ENCODE peak calls at places on chromosomes 13 and 19, in nine cellular contexts. J is endodermal cell, V is A673, R is sigmoid colon, N is A549, X is mucosa of descending colon, P is uterus, O is pancreas, B is upper lobe of left lung. G is an unnamed sample.

GRCh38 chr13:21048901-21049655 is 12.3 kb downstream of the LATS2 start:
- DNase-seq in V (no peak), X (no peak), P (no peak), O (no peak), R (no peak), J (no peak), B (no peak), N (no peak), G (no peak)

GRCh38 chr13:23433171-23434153 is at the start of gene SACS:
- DNase-seq in P (no peak), R (peak; percentile 67), J (peak; percentile 94), V (peak; percentile 56), B (peak; percentile 72), N (peak; percentile 26), O (peak; percentile 23), X (no peak), G (no peak)

GRCh38 chr13:65460136-65460535 is 1770.0 kb downstream of the PCDH9 start:
- DNase-seq in B (no peak), O (no peak), P (no peak), X (no peak), V (no peak), N (no peak), R (no peak), J (no peak), G (no peak)

GRCh38 chr13:97133955-97134354 is 88.2 kb upstream of the MBNL2 start:
- DNase-seq in J (no peak), N (peak; percentile 42), R (no peak), X (no peak), P (no peak), B (no peak), V (no peak), O (no peak), G (no peak)

GRCh38 chr13:97329331-97329730 is 104.6 kb upstream of the RAP2A start:
- DNase-seq in R (no peak), J (no peak), X (no peak), N (no peak), P (no peak), V (no peak), B (no peak), O (no peak), G (no peak)

GRCh38 chr13:98775844-98776598 is 23.5 kb upstream of the SLC15A1 start:
- DNase-seq in R (no peak), B (peak; percentile 60), O (no peak), X (peak; percentile 81), V (no peak), P (no peak), N (peak; percentile 97), J (no peak), G (peak; percentile 84)

GRCh38 chr19:37007587-37008220 is 70.5 kb upstream of the ZNF420 start:
- DNase-seq in P (no peak), B (peak; percentile 93), V (peak; percentile 28), J (no peak), X (peak; percentile 60), O (peak; percentile 49), R (peak; percentile 70), N (peak; percentile 61), G (no peak)

GRCh38 chr19:46975918-46976782 is 43.5 kb upstream of the NPAS1 start:
- DNase-seq in B (peak; percentile 86), N (peak; percentile 58), J (peak; percentile 86), O (peak; percentile 88), R (peak; percentile 98), P (peak; percentile 90), V (peak; percentile 73), X (peak; percentile 74), G (no peak)

GRCh38 chr13:44051923-44052322 is 172.2 kb downstream of the LACC1 start:
- DNase-seq in P (no peak), B (no peak), O (no peak), X (no peak), N (peak; percentile 59), V (no peak), J (no peak), R (no peak), G (no peak)

GRCh38 chr13:110319774-110320509 is 12.9 kb downstream of the COL4A2 start:
- DNase-seq in X (no peak), N (peak; percentile 75), V (peak; percentile 85), J (peak; percentile 55), O (peak; percentile 80), B (peak; percentile 77), R (no peak), P (no peak), G (no peak)

GRCh38 chr19:2584002-2584401 is 108.1 kb downstream of the GADD45B start:
- DNase-seq in J (no peak), P (no peak), R (peak; percentile 53), V (no peak), O (no peak), N (no peak), B (no peak), X (peak; percentile 5), G (no peak)

DNA sequence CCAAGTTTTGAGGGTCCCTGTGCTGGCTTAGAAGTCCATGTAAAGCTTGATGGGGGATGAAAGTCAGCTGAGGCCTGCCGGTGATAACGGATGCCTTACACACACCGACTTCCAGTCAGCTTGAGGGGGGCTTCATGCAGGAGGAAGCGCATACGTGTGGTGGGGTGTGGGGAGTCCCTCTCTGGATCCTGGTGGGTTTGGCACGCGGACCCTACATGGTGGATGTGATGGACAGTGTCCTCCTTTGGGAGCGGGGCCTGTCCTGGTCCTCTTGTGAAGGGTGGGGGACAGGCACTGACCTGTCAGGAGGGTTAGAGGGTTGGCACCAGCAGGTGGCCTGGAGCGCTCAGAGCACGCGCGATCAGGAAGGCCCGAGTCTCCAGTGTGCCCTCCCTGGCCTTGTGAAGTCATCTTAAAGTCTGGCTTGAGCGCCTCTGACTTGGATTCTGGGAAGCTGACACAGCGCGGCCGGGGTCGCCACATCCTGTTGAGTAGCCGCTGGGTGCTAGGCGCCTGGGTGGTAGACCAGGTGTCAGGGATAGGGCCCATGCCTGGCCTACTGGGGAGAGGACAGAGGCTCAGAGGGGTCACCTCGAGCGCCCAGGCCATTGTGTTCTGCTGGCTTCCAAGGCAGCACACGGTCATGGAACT is 2.9 kb downstream of the DAZAP1 start:
- DNase-seq in N (no peak), P (no peak), J (no peak), V (no peak), X (no peak), O (peak; percentile 66), B (peak; percentile 78), R (no peak), G (no peak)
- H3K4me1 ChIP-seq in N (peaks cover 23% of the 10 kb centered on the region), P (no peaks in the 10 kb centered on the region), J (peaks cover 7% of the 10 kb centered on the region), V (peaks cover 27% of the 10 kb centered on the region), X (peaks cover 45% of the 10 kb centered on the region), O (peaks cover 49% of the 10 kb centered on the region), B (peaks cover 67% of the 10 kb centered on the region), R (peaks cover 55% of the 10 kb centered on the region), G (peaks cover 20% of the 10 kb centered on the region)

GRCh38 chr19:30695171-30695875 is 323.1 kb downstream of the ZNF536 start:
- DNase-seq in R (peak; percentile 42), O (no peak), N (no peak), J (peak; percentile 86), V (no peak), B (no peak), X (no peak), P (no peak), G (no peak)
- TF ChIP-seq CTCF in R (no peak), O (no peak), N (peak; percentile 18), J (peak; percentile 80), V (peak; percentile 15), B (no peak), X (no peak), P (no peak), G (peak; percentile 22)

GRCh38 chr19:14979498-14980255 is at the start of gene SLC1A6:
- DNase-seq in J (peak; percentile 90), N (no peak), B (peak; percentile 78), V (no peak), R (no peak), P (no peak), O (no peak), X (no peak), G (no peak)

GRCh38 chr19:14977128-14977527 is 2.5 kb downstream of the SLC1A6 start:
- DNase-seq in R (no peak), V (peak; percentile 5), J (no peak), X (no peak), O (no peak), P (no peak), B (no peak), N (no peak), G (no peak)

GRCh38 chr19:14974488-14974887 is 5.2 kb downstream of the SLC1A6 start:
- DNase-seq in P (no peak), O (no peak), N (no peak), B (no peak), J (no peak), X (no peak), R (no peak), V (no peak), G (no peak)

GRCh38 chr19:14978377-14978776 is 1.3 kb downstream of the SLC1A6 start:
- DNase-seq in J (no peak), R (no peak), P (no peak), N (no peak), X (no peak), B (no peak), O (no peak), V (no peak), G (no peak)

DNA sequence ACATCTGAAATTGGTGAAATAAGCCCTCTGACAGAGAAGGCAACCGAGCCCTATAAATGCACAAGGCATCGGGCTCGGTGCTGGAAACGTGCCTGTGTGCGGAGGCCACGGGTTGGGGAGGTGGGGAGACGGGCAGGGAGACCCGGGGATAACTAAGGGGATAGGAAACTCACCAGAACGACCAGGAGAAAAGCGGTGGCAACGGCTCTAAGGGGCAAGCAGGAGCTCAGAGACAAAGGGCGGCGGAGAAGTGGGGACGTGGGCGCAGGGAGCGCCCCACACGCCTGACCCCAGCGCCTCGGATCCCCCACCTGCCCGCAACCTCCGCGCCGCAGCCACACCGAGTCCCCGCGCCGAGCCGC is 547 bp downstream of the SLC1A6 start:
- DNase-seq in B (no peak), R (no peak), O (no peak), N (no peak), X (no peak), J (peak; percentile 75), P (no peak), V (no peak), G (no peak)
- H3K4me3 ChIP-seq in B (no peak overlapping the region), R (no peak overlapping the region), O (no peak overlapping the region), N (no peak overlapping the region), X (no peak overlapping the region), J (no peak overlapping the region), P (no peak overlapping the region), V (no peak overlapping the region), G (peak overlapping the region; percentile 13)

GRCh38 chr13:101493541-101493940 is 41.1 kb downstream of the ITGBL1 start:
- DNase-seq in X (no peak), J (no peak), O (no peak), R (no peak), V (no peak), B (no peak), P (no peak), N (no peak), G (no peak)
- H3K4me1 ChIP-seq in X (no peaks in the 10 kb centered on the region), J (no peaks in the 10 kb centered on the region), O (no peaks in the 10 kb centered on the region), R (no peaks in the 10 kb centered on the region), V (peaks cover 20% of the 10 kb centered on the region), B (no peaks in the 10 kb centered on the region), P (no peaks in the 10 kb centered on the region), N (no peaks in the 10 kb centered on the region), G (peaks cover 10% of the 10 kb centered on the region)

GRCh38 chr19:7681336-7682174 is 922 bp downstream of the TRAPPC5 start:
- DNase-seq in O (peak; percentile 67), V (peak; percentile 89), R (peak; percentile 87), P (peak; percentile 64), J (peak; percentile 93), N (peak; percentile 77), X (peak; percentile 72), B (peak; percentile 79), G (no peak)
- TF ChIP-seq CTCF in O (peak; percentile 21), V (peak; percentile 64), R (peak; percentile 50), P (peak; percentile 36), J (peak; percentile 65), N (peak; percentile 44), X (no peak), B (peak; percentile 45), G (peak; percentile 47)

G was measured in RWPE2.